ENCODE peak calls at places on chromosome 18, in six cellular contexts. C is left cardiac atrium; P is Calu3; Q is fibroblast of gingiva; K is hippocampal formation; D is CD8-positive, alpha-beta memory T cell. N is an unnamed sample.

GRCh38 chr18:43279015-43279758 is 1.9 kb upstream of the SYT4 start:
- DNase-seq in C (no peak), P (peak), Q (no peak), K (peak), D (no peak), N (no peak)

GRCh38 chr18:66728951-66729350 is 125.1 kb upstream of the CDH19 start:
- DNase-seq in C (peak), P (no peak), Q (no peak), K (no peak), D (no peak), N (no peak)

GRCh38 chr18:3511980-3512379 is 62.0 kb downstream of the TGIF1 start:
- DNase-seq in C (no peak), P (peak), Q (peak), K (no peak), D (peak), N (peak)

GRCh38 chr18:54269924-54270844 is 867 bp downstream of the POLI start:
- DNase-seq in C (peak), P (peak), Q (peak), K (no peak), D (peak), N (peak)

GRCh38 chr18:54112356-54112755 is 112.1 kb downstream of the MBD2 start:
- DNase-seq in C (no peak), P (no peak), Q (peak), K (no peak), D (no peak), N (no peak)

GRCh38 chr18:13216092-13216582 is 2.4 kb upstream of the LDLRAD4 start:
- DNase-seq in C (peak), P (peak), Q (peak), K (peak), D (peak), N (peak)

GRCh38 chr18:25326231-25327042 is 25.5 kb downstream of the ZNF521 start:
- DNase-seq in C (no peak), P (no peak), Q (peak), K (no peak), D (no peak), N (no peak)

GRCh38 chr18:21386523-21387240 is 144.7 kb downstream of the GREB1L start:
- DNase-seq in C (no peak), P (no peak), Q (no peak), K (no peak), D (no peak), N (no peak)

GRCh38 chr18:40041951-40042350 is 1913.1 kb upstream of the PIK3C3 start:
- DNase-seq in C (no peak), P (no peak), Q (no peak), K (no peak), D (no peak), N (no peak)

GRCh38 chr18:58541137-58541788 is 87.6 kb downstream of the ALPK2 start:
- DNase-seq in C (no peak), P (peak), Q (no peak), K (no peak), D (no peak), N (peak)

GRCh38 chr18:48715651-48716354 is 177.0 kb downstream of the CTIF start:
- DNase-seq in C (peak), P (no peak), Q (peak), K (no peak), D (no peak), N (no peak)

GRCh38 chr18:54386043-54386442 is 28.3 kb downstream of the C18orf54 start:
- DNase-seq in C (no peak), P (no peak), Q (no peak), K (no peak), D (no peak), N (no peak)